ENCODE peak calls at places on chromosomes 2 and 18, in four cellular contexts. Y, Q, H and W are unnamed samples.

GRCh38 chr18:55387139-55387984 is 200.6 kb downstream of the TCF4 start:
- DNase-seq in H (no peak), Q (no peak), Y (peak), W (no peak)

GRCh38 chr2:62215306-62216064 is 19.6 kb downstream of the B3GNT2 start:
- DNase-seq in H (no peak), Y (no peak), Q (no peak), W (no peak)

GRCh38 chr2:1591978-1592907 is 152.1 kb downstream of the PXDN start:
- DNase-seq in Q (no peak), Y (no peak), H (peak), W (peak)

GRCh38 chr2:187612857-187613256 is 58.6 kb upstream of the TFPI start:
- DNase-seq in Y (no peak), Q (no peak), H (no peak), W (no peak)

GRCh38 chr2:88022522-88022921 is 6.2 kb upstream of the RNU2-63P start:
- DNase-seq in Y (no peak), Q (no peak), H (no peak), W (no peak)

GRCh38 chr2:190407246-190407661 is 901 bp upstream of the MFSD6 start:
- DNase-seq in Q (no peak), H (no peak), Y (no peak), W (peak)

GRCh38 chr2:174335605-174336402 is 1.1 kb downstream of the SP9 start:
- DNase-seq in Y (no peak), Q (no peak), H (peak), W (no peak)

GRCh38 chr18:10064267-10064666 is 150.5 kb downstream of the VAPA start:
- DNase-seq in Q (no peak), H (no peak), Y (no peak), W (no peak)

GRCh38 chr2:12155308-12156061 is 409.1 kb downstream of the LPIN1 start:
- DNase-seq in Y (no peak), Q (no peak), H (no peak), W (no peak)

GRCh38 chr2:43634604-43635306 is 2.3 kb upstream of the PLEKHH2 start:
- DNase-seq in Q (no peak), H (no peak), Y (peak), W (no peak)

GRCh38 chr18:7358989-7359726 is 128.3 kb downstream of the LRRC30 start:
- DNase-seq in Q (no peak), Y (no peak), H (no peak), W (no peak)

GRCh38 chr2:154692927-154693326 is 5.6 kb upstream of the KCNJ3 start:
- DNase-seq in Y (no peak), H (no peak), Q (no peak), W (no peak)

GRCh38 chr2:195092341-195092740 is 564.7 kb upstream of the SLC39A10 start:
- DNase-seq in Y (no peak), Q (no peak), H (no peak), W (peak)

GRCh38 chr2:12202702-12203101 is 456.3 kb downstream of the LPIN1 start:
- DNase-seq in H (no peak), Q (no peak), Y (no peak), W (no peak)

GRCh38 chr2:9914384-9915065 is 37.0 kb upstream of the GRHL1 start:
- DNase-seq in Y (no peak), Q (peak), H (no peak), W (no peak)

GRCh38 chr2:100262555-100263320 is 59.6 kb downstream of the LONRF2 start:
- DNase-seq in Q (no peak), Y (peak), H (peak), W (peak)

GRCh38 chr18:74517236-74517630 is 17.1 kb upstream of the CNDP1 start:
- DNase-seq in Y (no peak), Q (no peak), H (no peak), W (no peak)

GRCh38 chr2:162967137-162967536 is 128.6 kb upstream of the KCNH7 start:
- DNase-seq in Y (no peak), H (no peak), Q (no peak), W (no peak)

GRCh38 chr2:9333591-9334171 is 89.6 kb downstream of the ITGB1BP1 start:
- DNase-seq in Q (no peak), H (no peak), Y (peak), W (peak)

GRCh38 chr2:37627715-37628114 is 43.7 kb downstream of the CDC42EP3 start:
- DNase-seq in H (no peak), Q (no peak), Y (no peak), W (no peak)

GRCh38 chr18:21826196-21826595 is 85.6 kb downstream of the MIB1 start:
- DNase-seq in Y (no peak), H (no peak), Q (no peak), W (no peak)

DNA sequence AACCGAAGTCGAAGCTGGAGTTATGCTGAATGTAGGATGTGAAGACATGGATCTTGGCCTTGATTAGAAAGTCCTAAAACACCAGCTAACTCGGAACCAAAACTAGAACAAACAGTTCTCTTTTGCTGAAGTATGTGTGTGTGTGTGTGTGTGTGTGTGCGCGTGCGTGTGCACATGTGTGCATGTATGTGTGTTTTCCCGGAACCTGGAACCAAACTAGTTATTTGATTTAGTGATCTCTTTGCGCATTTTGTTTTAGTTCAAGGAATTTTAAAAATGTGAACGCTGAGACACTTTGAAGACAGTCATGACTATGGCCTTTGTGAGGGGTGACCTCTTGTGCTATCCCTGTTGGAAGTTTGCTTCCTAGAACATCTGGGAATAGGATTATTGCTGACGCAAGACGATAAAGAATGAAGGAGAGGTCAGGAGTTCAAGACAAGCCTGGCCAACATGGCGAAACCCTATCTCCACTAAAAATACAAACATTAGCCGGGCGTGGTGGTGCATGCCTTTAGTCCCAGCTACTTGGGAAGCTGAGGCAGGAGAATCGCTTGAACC is 23.8 kb downstream of the FHL2 start:
- DNase-seq in H (no peak), Y (no peak), Q (no peak), W (no peak)
- TF ChIP-seq ZNF274 in H (no peak), Y (no peak), Q (no peak), W (no peak)

GRCh38 chr2:177983183-177983788 is 89.3 kb downstream of the PDE11A start:
- DNase-seq in H (no peak), Q (no peak), Y (peak), W (peak)
- TF ChIP-seq SUZ12 in H (no peak), Q (no peak), Y (no peak), W (no peak)

GRCh38 chr2:198136142-198136541 is 331.7 kb downstream of the PLCL1 start:
- DNase-seq in H (no peak), Q (no peak), Y (no peak), W (no peak)
- TF ChIP-seq ZNF274 in H (no peak), Q (no peak), Y (no peak), W (no peak)

GRCh38 chr2:145197944-145198343 is 678.0 kb upstream of the ZEB2 start:
- DNase-seq in Q (no peak), H (no peak), Y (no peak), W (no peak)

GRCh38 chr2:145200307-145200706 is 680.4 kb upstream of the ZEB2 start:
- DNase-seq in Y (no peak), H (no peak), Q (no peak), W (no peak)

GRCh38 chr2:145199832-145200231 is 679.9 kb upstream of the ZEB2 start:
- DNase-seq in Q (no peak), Y (no peak), H (no peak), W (no peak)

GRCh38 chr2:145198555-145198954 is 678.6 kb upstream of the ZEB2 start:
- DNase-seq in Q (no peak), Y (no peak), H (no peak), W (no peak)

GRCh38 chr2:145199052-145199451 is 679.1 kb upstream of the ZEB2 start:
- DNase-seq in H (no peak), Q (no peak), Y (no peak), W (no peak)
- TF ChIP-seq SUZ12 in H (no peak), Q (no peak), Y (no peak), W (no peak)

GRCh38 chr2:120441744-120442471 is 96.0 kb downstream of the INHBB start:
- DNase-seq in Y (peak), Q (no peak), H (peak), W (no peak)

GRCh38 chr2:120442923-120443571 is 97.1 kb downstream of the INHBB start:
- DNase-seq in Y (no peak), H (peak), Q (no peak), W (peak)

GRCh38 chr2:120441351-120441700 is 95.4 kb downstream of the INHBB start:
- DNase-seq in Y (no peak), Q (no peak), H (no peak), W (no peak)

GRCh38 chr2:120443946-120444345 is 98.0 kb downstream of the INHBB start:
- DNase-seq in H (no peak), Q (no peak), Y (no peak), W (no peak)

GRCh38 chr2:120442541-120442922 is 96.6 kb downstream of the INHBB start:
- DNase-seq in Q (no peak), Y (no peak), H (no peak), W (no peak)
- TF ChIP-seq ZNF274 in Q (no peak), Y (no peak), H (no peak), W (no peak)

DNA sequence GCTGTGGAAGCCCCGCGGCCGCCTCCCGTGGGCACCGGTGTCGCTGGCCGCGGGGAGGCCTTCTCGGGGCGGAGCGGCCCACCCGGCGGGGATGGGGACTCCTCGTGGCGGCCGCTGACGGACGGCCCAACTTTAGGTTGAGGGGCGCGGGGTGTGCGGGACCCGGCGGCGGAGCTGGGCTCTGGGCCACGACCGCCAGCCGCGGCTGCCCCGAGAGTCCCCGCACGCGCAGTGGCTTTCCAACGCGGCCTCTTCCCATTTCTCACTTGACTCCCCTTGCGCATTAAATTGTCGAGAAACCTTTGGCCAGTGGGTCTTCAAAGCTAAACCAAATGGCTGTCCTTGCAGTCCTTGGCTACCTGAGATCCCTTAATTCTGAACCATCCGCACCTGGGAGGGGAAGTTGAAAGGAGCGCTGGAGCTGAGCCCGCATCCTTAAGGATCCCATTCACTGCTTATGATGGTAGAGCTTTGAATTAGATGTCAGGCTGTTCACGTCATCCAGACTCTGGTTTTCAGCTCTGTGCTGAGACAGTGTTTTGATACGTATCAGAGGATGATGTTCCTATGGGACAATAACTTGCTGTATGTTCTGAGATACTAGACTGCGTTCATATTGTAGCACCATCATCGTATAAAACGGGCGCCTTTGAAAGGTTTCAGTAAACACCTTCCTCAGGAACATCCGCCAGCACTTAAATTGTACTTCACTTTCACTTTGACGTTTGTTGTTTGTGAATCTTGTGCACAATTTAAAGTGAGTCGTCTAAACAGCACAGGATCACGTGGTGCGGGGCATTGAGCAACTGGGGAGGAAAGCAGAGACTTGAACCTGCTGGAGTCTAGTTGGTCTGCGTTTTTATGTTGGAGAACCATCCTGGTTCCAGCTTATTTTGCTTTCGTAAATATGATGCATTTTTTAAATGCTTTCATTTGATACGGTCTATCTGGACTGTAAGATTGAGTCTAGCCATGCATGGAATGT is 874 bp downstream of the CLIP4 start:
- DNase-seq in H (no peak), Y (no peak), Q (peak), W (no peak)
- TF ChIP-seq SUZ12 in H (peak), Y (no peak), Q (no peak), W (peak)

DNA sequence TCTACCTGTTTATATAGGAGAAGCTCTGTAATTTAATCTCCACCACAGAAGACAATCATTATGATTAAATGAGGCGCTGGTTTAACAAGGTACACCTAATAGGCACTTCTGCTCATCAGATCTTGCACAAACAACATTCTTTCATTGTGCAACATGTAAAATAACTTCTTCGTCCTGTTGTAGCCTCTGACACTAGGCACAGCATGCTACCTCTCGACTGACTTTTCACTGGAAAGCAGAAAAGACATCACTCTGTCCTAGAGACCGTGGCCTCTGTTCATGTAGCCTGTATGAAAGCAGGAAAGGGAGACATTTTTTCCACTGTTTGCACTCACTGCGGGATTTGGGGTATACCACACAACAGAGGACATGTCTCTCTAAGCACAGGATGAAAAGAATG is 316.5 kb downstream of the IRS1 start:
- DNase-seq in H (no peak), Q (no peak), Y (no peak), W (no peak)
- TF ChIP-seq ZNF274 in H (no peak), Q (no peak), Y (no peak), W (no peak)

DNA sequence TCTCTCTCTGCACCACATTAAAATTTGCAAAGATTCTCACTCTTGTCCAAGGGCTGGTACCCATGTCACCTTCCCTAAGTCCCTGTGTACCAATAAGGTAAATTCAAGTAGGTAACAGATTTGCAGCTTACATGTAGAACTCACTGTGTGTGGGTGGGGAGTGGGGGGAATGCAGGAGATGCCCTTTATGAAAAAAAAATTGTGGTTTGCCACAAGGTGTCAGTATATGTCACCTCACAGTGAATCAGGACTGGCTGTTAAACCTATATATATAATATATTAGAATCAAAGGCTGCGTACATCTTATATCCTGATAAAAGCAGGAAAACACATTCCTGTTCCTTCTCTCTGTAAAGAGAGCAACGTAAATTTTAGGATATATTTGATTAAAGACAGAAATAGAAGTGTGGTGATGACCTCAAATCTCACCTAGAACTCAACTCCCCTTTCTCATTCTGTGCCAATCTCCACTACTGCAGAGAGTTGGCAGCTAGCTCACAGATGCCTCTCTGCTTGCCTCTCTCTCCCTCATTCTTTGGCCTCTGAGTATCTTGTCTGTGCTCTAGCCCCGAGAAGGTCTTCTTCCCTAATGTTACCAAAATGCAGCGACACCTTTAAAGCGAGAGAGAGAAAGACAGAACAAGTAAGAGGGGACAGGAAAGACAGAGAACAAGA is 529 bp downstream of the XDH start:
- DNase-seq in H (no peak), Y (no peak), Q (no peak), W (no peak)
- TF ChIP-seq SUZ12 in H (no peak), Y (no peak), Q (no peak), W (no peak)